ENCODE peak calls at places on chromosomes 4 and X, in eight cellular contexts. M, I, R, G, C, A, O and H are unnamed samples.

GRCh38 chrX:107552976-107553375 is 75.3 kb upstream of the PRPS1 start:
- DNase-seq in O (no peak), I (no peak), C (no peak), M (no peak), A (no peak), R (no peak), G (no peak), H (no peak)

GRCh38 chr4:107950746-107951540 is 19.6 kb downstream of the CYP2U1 start:
- DNase-seq in M (no peak), C (no peak), A (no peak), O (no peak), R (no peak), I (no peak), G (no peak), H (no peak)

GRCh38 chrX:69314436-69315348 is 149.4 kb upstream of the PJA1 start:
- DNase-seq in A (no peak), G (no peak), M (peak; percentile 21), R (no peak), O (no peak), C (no peak), I (no peak), H (no peak)

GRCh38 chr4:165207016-165207430 is 338 bp upstream of the KLHL2 start:
- DNase-seq in C (no peak), M (no peak), I (no peak), G (no peak), O (no peak), R (no peak), A (peak; percentile 31), H (peak; percentile 62)

GRCh38 chrX:81259714-81260395 is 58.0 kb downstream of the SH3BGRL start:
- DNase-seq in I (no peak), A (no peak), G (no peak), C (no peak), O (no peak), M (no peak), R (no peak), H (no peak)

GRCh38 chr4:82044141-82044993 is 329.4 kb downstream of the HNRNPD start:
- DNase-seq in M (peak; percentile 66), C (peak; percentile 79), O (peak; percentile 55), I (peak; percentile 14), G (peak; percentile 41), A (peak; percentile 38), R (no peak), H (peak; percentile 71)

GRCh38 chr4:128782076-128782715 is 27.3 kb upstream of the JADE1 start:
- DNase-seq in M (peak; percentile 46), C (no peak), O (no peak), R (no peak), A (peak; percentile 50), I (no peak), G (no peak), H (no peak)

GRCh38 chrX:120840826-120841225 is 34.8 kb downstream of the CT47B1 start:
- DNase-seq in A (no peak), C (no peak), G (no peak), O (no peak), M (no peak), I (no peak), R (no peak), H (no peak)

GRCh38 chr4:38188631-38189101 is 228.5 kb downstream of the PTTG2 start:
- DNase-seq in G (no peak), C (no peak), A (peak; percentile 86), R (no peak), O (no peak), M (peak; percentile 64), I (no peak), H (no peak)

GRCh38 chrX:44227981-44228380 is 115.5 kb downstream of the EFHC2 start:
- DNase-seq in C (no peak), G (no peak), R (no peak), I (no peak), A (no peak), M (no peak), O (no peak), H (no peak)

GRCh38 chr4:109302366-109303140 is at the start of gene COL25A1:
- DNase-seq in A (peak; percentile 11), M (peak; percentile 26), C (no peak), R (no peak), I (no peak), G (peak; percentile 88), O (peak; percentile 58), H (peak; percentile 65)

GRCh38 chr4:119643306-119644042 is 14.9 kb upstream of the PDE5A start:
- DNase-seq in M (no peak), I (no peak), G (no peak), C (no peak), A (no peak), O (no peak), R (no peak), H (no peak)

GRCh38 chr4:92535599-92535998 is 231.8 kb downstream of the GRID2 start:
- DNase-seq in A (no peak), I (no peak), R (no peak), C (no peak), G (no peak), O (no peak), M (no peak), H (no peak)

GRCh38 chr4:64538219-64538618 is 129.0 kb upstream of the TECRL start:
- DNase-seq in A (no peak), G (no peak), C (no peak), O (no peak), M (no peak), R (no peak), I (no peak), H (no peak)

GRCh38 chr4:78136109-78137081 is 79.3 kb downstream of the FRAS1 start:
- DNase-seq in O (no peak), G (no peak), C (no peak), A (no peak), M (no peak), I (no peak), R (no peak), H (no peak)

GRCh38 chrX:105564536-105564935 is 257.8 kb upstream of the NRK start:
- DNase-seq in M (no peak), I (no peak), A (no peak), G (no peak), C (no peak), R (no peak), O (no peak), H (no peak)
- H3K27me3 ChIP-seq in M (no peaks in the 10 kb centered on the region), I (no peaks in the 10 kb centered on the region), A (no peaks in the 10 kb centered on the region), G (no peaks in the 10 kb centered on the region), C (no peaks in the 10 kb centered on the region), R (no peaks in the 10 kb centered on the region), O (no peaks in the 10 kb centered on the region), H (no peaks in the 10 kb centered on the region)

GRCh38 chr4:83922419-83922818 is 386.5 kb downstream of the GPAT3 start:
- DNase-seq in M (no peak), A (no peak), O (no peak), I (no peak), G (peak; percentile 68), C (no peak), R (no peak), H (no peak)

GRCh38 chr4:83923341-83923740 is 387.4 kb downstream of the GPAT3 start:
- DNase-seq in A (no peak), G (no peak), O (no peak), I (no peak), C (no peak), R (no peak), M (no peak), H (no peak)

GRCh38 chr4:83921124-83921523 is 385.2 kb downstream of the GPAT3 start:
- DNase-seq in R (no peak), C (no peak), I (no peak), A (no peak), G (no peak), M (no peak), O (no peak), H (no peak)

DNA sequence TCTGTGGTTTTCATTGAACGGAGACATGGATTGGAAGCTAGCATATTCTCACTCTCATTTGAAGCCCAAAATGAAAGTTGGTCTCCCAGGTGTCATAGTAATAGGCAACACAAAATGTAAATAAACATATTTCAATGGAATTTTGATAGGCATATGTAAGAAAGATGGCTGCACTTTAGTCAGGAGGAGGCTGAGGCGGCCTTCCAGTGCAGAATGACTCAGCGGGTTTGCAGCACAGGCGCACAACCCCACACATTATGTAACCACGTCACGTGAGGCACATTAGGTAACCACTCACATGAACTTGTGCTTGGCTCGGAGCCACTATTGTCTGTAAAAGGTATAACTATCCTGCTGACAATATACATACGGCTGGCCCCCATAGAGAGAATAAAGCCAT is 381.7 kb downstream of the GPAT3 start:
- DNase-seq in M (no peak), I (no peak), G (no peak), A (no peak), C (no peak), R (no peak), O (no peak), H (no peak)
- TF ChIP-seq EP300 in M (no peak), I (no peak), G (no peak), A (no peak), C (no peak), R (no peak), O (no peak), H (no peak)

GRCh38 chr4:156972370-156972980 is 876 bp upstream of the PDGFC start:
- DNase-seq in G (no peak), C (no peak), O (no peak), A (no peak), I (no peak), M (no peak), R (no peak), H (no peak)
- H3K27ac ChIP-seq in G (no peak overlapping the region), C (peak overlapping the region; percentile 95), O (peak overlapping the region; percentile 85), A (peak overlapping the region; percentile 88), I (peak overlapping the region; percentile 62), M (peak overlapping the region; percentile 95), R (peak overlapping the region; percentile 95), H (peak overlapping the region; percentile 94)

GRCh38 chr4:110637408-110638131 is 14.7 kb upstream of the PITX2 start:
- DNase-seq in A (no peak), M (no peak), R (no peak), G (no peak), O (no peak), I (no peak), C (no peak), H (no peak)
- H3K27me3 ChIP-seq in A (peaks cover 100% of the 10 kb centered on the region), M (peaks cover 100% of the 10 kb centered on the region), R (no peaks in the 10 kb centered on the region), G (peaks cover 55% of the 10 kb centered on the region), O (no peaks in the 10 kb centered on the region), I (peaks cover 17% of the 10 kb centered on the region), C (peaks cover 97% of the 10 kb centered on the region), H (peaks cover 98% of the 10 kb centered on the region)

DNA sequence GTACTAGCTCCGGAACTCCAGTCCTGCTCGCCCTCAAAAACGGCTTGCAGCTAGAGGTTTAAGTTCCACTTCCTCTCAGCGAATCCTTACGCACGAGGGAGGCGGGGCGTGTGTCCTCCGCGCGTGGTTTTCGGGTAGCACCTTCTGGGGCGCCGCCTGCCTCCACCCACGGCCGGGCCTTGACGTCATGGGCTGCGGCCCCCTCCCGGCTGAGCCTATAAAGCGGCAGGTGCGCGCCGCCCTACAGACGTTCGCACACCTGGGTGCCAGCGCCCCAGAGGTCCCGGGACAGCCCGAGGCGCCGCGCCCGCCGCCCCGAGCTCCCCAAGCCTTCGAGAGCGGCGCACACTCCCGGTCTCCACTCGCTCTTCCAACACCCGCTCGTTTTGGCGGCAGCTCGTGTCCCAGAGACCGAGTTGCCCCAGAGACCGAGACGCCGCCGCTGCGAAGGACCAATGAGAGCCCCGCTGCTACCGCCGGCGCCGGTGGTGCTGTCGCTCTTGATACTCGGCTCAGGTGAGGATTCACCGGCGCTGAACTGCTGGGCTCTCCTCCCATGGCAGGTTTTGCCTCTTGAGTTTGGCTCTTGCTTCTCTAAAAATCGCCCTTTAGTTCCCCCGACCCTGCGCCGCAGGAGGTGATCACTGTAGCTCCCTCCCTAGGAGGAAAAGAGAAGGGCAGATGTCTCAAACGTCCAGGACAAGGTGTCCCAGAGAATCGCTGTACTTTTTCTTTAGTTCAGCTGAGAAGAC is at the start of gene AREG:
- DNase-seq in O (peak; percentile 41), A (peak; percentile 94), I (peak; percentile 40), C (peak; percentile 87), M (peak; percentile 90), G (peak; percentile 44), R (peak; percentile 94), H (peak; percentile 84)
- TF ChIP-seq EP300 in O (no peak), A (peak; percentile 47), I (peak; percentile 63), C (peak; percentile 16), M (no peak), G (no peak), R (peak; percentile 67), H (no peak)